ENCODE peak calls at places on chromosomes 13 and 19, in six cellular contexts. T is testis, J is RWPE2, O is endodermal cell, R is body of pancreas, H is ascending aorta. E is an unnamed sample. For H3K4me1, the result is how much of the 10 kb centered on the place peaks cover.

GRCh38 chr19:48390188-48391099 is 907 bp downstream of the KDELR1 start:
- DNase-seq in T (peak), J (no peak), O (peak), R (peak), H (peak), E (peak)

GRCh38 chr13:40438999-40439797 is 227.2 kb downstream of the FOXO1 start:
- DNase-seq in T (peak), J (no peak), O (no peak), R (peak), H (no peak), E (no peak)

GRCh38 chr19:3966051-3967017 is 4.6 kb downstream of the DAPK3 start:
- DNase-seq in T (no peak), J (no peak), O (no peak), R (peak), H (no peak), E (no peak)

GRCh38 chr13:111042661-111043226 is 72.4 kb upstream of the ARHGEF7 start:
- DNase-seq in T (no peak), J (no peak), O (no peak), R (no peak), H (no peak), E (no peak)

GRCh38 chr19:47056416-47056815 is 8.0 kb upstream of the TMEM160 start:
- DNase-seq in T (no peak), J (no peak), O (peak), R (no peak), H (no peak), E (no peak)

GRCh38 chr13:86567119-86567518 is 767.9 kb upstream of the SLITRK6 start:
- DNase-seq in T (no peak), J (no peak), O (peak), R (peak), H (no peak), E (no peak)

GRCh38 chr13:74134777-74135305 is 637 bp upstream of the KLF12 start:
- DNase-seq in T (peak), J (peak), O (no peak), R (peak), H (peak), E (peak)

GRCh38 chr19:29800086-29800825 is 11.5 kb upstream of the CCNE1 start:
- DNase-seq in T (no peak), J (no peak), O (no peak), R (no peak), H (no peak), E (no peak)

GRCh38 chr19:41298327-41298964 is 11.5 kb upstream of the CCDC97 start:
- DNase-seq in T (peak), J (no peak), O (no peak), R (peak), H (peak), E (peak)

GRCh38 chr19:5245631-5246553 is 94.7 kb downstream of the PTPRS start:
- DNase-seq in T (no peak), J (no peak), O (no peak), R (no peak), H (no peak), E (no peak)

GRCh38 chr19:7386308-7386707 is 37.6 kb downstream of the ARHGEF18 start:
- DNase-seq in T (no peak), J (no peak), O (peak), R (no peak), H (no peak), E (no peak)

GRCh38 chr13:110616103-110617101 is 1.1 kb downstream of the NAXD start:
- DNase-seq in T (peak), J (no peak), O (peak), R (peak), H (peak), E (peak)

GRCh38 chr13:99380402-99380801 is 73.2 kb upstream of the GPR183 start:
- DNase-seq in T (no peak), J (no peak), O (peak), R (no peak), H (no peak), E (no peak)

GRCh38 chr13:86974995-86975328 is 696.2 kb upstream of the SLITRK5 start:
- DNase-seq in T (no peak), J (no peak), O (no peak), R (no peak), H (no peak), E (no peak)

GRCh38 chr19:31596751-31597150 is 247.5 kb upstream of the TSHZ3 start:
- DNase-seq in T (no peak), J (no peak), O (peak), R (no peak), H (no peak), E (no peak)

GRCh38 chr13:89315287-89315686 is 1644.1 kb downstream of the SLITRK5 start:
- DNase-seq in T (no peak), J (no peak), O (no peak), R (no peak), H (no peak), E (no peak)

GRCh38 chr13:77966671-77967070 is 48.0 kb upstream of the EDNRB start:
- DNase-seq in T (no peak), J (no peak), O (no peak), R (no peak), H (no peak), E (no peak)

GRCh38 chr19:29714371-29714952 is 599 bp downstream of the C19orf12 start:
- DNase-seq in T (no peak), J (no peak), O (no peak), R (peak), H (no peak), E (no peak)

GRCh38 chr13:100657881-100658315 is 16.7 kb downstream of the TMTC4 start:
- DNase-seq in T (no peak), J (no peak), O (peak), R (no peak), H (no peak), E (no peak)

DNA sequence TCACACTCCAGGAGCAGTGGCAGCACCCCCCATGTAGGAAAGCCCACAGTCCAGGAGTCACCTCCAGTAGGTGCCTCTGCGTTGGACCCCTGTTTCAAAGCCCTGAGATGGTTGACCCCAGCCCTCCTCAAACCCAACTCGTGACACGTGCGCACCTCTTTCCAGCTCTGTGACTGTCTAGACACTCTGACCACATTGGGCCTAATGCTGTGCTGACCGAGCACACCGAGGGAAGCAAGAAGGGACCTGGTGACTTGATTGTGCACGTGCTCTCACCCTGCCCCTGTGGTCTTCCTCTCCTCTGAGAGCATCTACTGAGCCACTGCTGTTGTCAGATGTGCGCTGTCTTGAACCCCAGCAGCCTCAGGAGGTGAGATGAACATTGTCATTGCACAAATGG is 22.9 kb upstream of the SLC35E1 start:
- DNase-seq in T (no peak), J (no peak), O (no peak), R (no peak), H (no peak), E (no peak)
- H3K4me1 ChIP-seq in T (under half), J (under half), O (under half), R (under half), H (under half), E (under half)

GRCh38 chr13:75831389-75831788 is 195.3 kb downstream of the LMO7 start:
- DNase-seq in T (no peak), J (no peak), O (no peak), R (no peak), H (no peak), E (no peak)
- H3K4me1 ChIP-seq in T (under half), J (under half), O (under half), R (under half), H (under half), E (under half)

DNA sequence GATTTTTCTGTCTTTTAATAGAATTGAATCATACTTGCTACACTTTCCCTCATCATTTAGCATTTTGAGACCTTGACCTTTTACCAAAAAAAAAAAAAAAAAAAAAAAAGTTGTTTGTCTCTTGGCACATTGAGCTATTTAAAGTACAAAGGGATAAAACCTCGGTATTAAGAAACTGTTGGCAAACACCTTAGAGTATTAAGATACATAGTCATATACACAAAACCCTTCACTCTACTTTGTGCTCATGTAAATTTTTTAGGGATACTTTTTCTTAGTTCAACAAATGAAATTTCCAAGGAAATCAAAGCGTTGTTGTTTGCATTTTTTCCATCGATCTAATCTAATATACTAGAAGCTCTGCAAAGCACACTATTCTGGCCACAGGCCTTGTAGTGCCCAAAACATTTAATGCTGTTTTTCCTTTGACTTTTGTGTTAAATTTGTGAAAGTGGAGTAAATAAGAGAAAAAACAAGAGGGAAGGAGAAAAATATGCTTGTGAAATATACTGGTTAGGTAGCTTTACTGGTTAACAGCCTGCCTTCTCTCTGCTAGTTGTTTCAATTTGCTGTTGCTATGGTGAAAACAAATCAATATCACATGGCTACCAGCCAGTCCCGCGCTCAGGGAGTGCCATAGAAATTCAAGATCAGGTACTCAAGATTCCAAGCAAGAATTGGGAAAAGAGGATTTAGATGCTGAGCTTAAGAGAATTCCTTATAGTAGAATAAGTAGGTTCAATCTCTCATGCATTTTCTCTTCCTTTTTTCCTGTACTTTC is 2.6 kb downstream of the MBNL2 start:
- DNase-seq in T (no peak), J (no peak), O (no peak), R (peak), H (peak), E (peak)
- H3K4me1 ChIP-seq in T (under half), J (under half), O (under half), R (half or more), H (under half), E (under half)

GRCh38 chr13:34466301-34466700 is 475.8 kb upstream of the NBEA start:
- DNase-seq in T (no peak), J (no peak), O (no peak), R (no peak), H (no peak), E (no peak)
- H3K4me1 ChIP-seq in T (under half), J (under half), O (under half), R (under half), H (under half), E (under half)

GRCh38 chr19:38784224-38784623 is 4.8 kb upstream of the LGALS7B start:
- DNase-seq in T (no peak), J (no peak), O (no peak), R (peak), H (no peak), E (no peak)

GRCh38 chr19:38788478-38789243 is at the start of gene LGALS7B:
- DNase-seq in T (no peak), J (no peak), O (no peak), R (no peak), H (no peak), E (no peak)

GRCh38 chr19:38785187-38785699 is 3.8 kb upstream of the LGALS7B start:
- DNase-seq in T (no peak), J (no peak), O (no peak), R (no peak), H (no peak), E (no peak)

GRCh38 chr19:38781058-38781457 is 7.7 kb upstream of the LGALS7 start:
- DNase-seq in T (peak), J (no peak), O (no peak), R (no peak), H (no peak), E (no peak)

GRCh38 chr19:38786572-38787265 is 2.3 kb upstream of the LGALS7B start:
- DNase-seq in T (no peak), J (no peak), O (no peak), R (no peak), H (no peak), E (no peak)
- H3K4me1 ChIP-seq in T (under half), J (under half), O (under half), R (under half), H (under half), E (under half)

GRCh38 chr19:50972795-50973376 is 3.5 kb upstream of the KLK6 start:
- DNase-seq in T (no peak), J (no peak), O (peak), R (no peak), H (no peak), E (no peak)

GRCh38 chr19:50978772-50979390 is 4.8 kb downstream of the KLK7 start:
- DNase-seq in T (no peak), J (no peak), O (peak), R (no peak), H (no peak), E (no peak)

GRCh38 chr19:50974702-50975555 is 5.5 kb upstream of the KLK6 start:
- DNase-seq in T (no peak), J (no peak), O (peak), R (no peak), H (no peak), E (no peak)

GRCh38 chr19:50977626-50978025 is 6.1 kb downstream of the KLK7 start:
- DNase-seq in T (no peak), J (no peak), O (peak), R (no peak), H (no peak), E (no peak)

DNA sequence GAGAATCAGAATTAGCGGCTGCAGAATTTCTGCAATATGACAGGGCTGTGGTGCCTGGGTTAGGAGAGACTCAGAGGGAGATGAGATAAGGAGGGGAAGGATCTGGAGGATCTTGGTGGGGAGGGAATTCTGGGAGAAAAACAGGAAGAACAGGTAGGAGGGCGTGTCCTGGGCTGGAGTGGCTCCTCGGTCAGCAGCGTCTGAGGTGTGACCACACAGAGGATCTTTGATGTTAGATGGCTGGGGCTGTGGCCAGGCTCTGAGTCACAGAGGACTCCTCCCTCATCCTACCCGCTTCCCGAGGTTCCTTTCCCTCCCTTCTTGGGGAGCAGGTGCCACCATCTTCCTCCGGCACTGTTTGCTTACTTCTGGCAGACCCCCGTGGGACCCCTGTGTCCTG is 6.4 kb upstream of the KLK6 start:
- DNase-seq in T (no peak), J (peak), O (peak), R (no peak), H (no peak), E (peak)
- H3K4me1 ChIP-seq in T (under half), J (under half), O (under half), R (under half), H (under half), E (under half)

GRCh38 chr19:1846517-1847205 is 1.6 kb downstream of the REXO1 start:
- DNase-seq in T (no peak), J (no peak), O (no peak), R (no peak), H (no peak), E (no peak)
- H3K4me1 ChIP-seq in T (under half), J (under half), O (under half), R (half or more), H (under half), E (under half)

DNA sequence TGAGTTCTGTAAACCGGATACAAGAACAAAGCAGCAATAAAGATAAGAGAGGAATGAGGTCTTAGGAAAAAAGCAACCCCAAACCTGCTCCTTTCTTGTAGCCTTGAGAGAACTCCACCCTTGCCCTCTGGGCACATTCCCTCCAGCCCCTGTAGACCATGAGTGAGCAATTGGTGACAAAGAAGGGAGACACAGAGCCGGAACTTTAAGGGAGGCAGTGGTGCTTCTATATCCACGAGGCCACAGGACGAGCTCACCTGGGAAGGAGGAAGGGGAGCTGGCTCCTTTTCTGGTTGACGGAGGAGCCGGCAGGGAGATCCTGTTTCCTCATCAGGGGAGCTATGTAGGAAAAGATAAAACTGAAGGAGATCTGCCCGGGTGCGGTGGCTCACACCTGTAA is 13.0 kb downstream of the BRME1 start:
- DNase-seq in T (no peak), J (no peak), O (no peak), R (no peak), H (no peak), E (no peak)
- H3K4me1 ChIP-seq in T (under half), J (under half), O (under half), R (under half), H (under half), E (under half)

GRCh38 chr19:17305211-17305516 is 508 bp upstream of the MRPL34 start:
- DNase-seq in T (no peak), J (no peak), O (no peak), R (no peak), H (no peak), E (no peak)
- H3K4me1 ChIP-seq in T (under half), J (under half), O (under half), R (half or more), H (under half), E (under half)